ENCODE peak calls at places on chromosomes 12 and 14, in eight cellular contexts. M is tibial artery, U is aorta, L is neuronal stem cell, V is astrocyte, X is ovary, F is GM23248, J is cardiac muscle cell. W is an unnamed sample.

GRCh38 chr14:71228711-71229110 is 321.5 kb downstream of the PCNX1 start:
- DNase-seq in M (no peak), U (no peak), L (no peak), V (no peak), X (no peak), F (peak), J (peak), W (no peak)

GRCh38 chr14:22478670-22479069 is 110.4 kb downstream of the DAD1 start:
- DNase-seq in M (no peak), U (no peak), L (no peak), V (peak), X (peak), F (no peak), J (peak), W (no peak)

GRCh38 chr14:101072531-101072930 is 169.0 kb upstream of the RTL1 start:
- DNase-seq in M (peak), U (no peak), L (no peak), V (no peak), X (no peak), F (no peak), J (no peak), W (peak)

GRCh38 chr12:108355069-108355468 is 16.0 kb upstream of the CMKLR1 start:
- DNase-seq in M (no peak), U (no peak), L (no peak), V (no peak), X (no peak), F (no peak), J (no peak), W (no peak)

GRCh38 chr12:85029456-85029855 is 6.6 kb downstream of the TSPAN19 start:
- DNase-seq in M (no peak), U (no peak), L (no peak), V (no peak), X (no peak), F (peak), J (peak), W (no peak)

GRCh38 chr14:100286484-100287191 is 19.6 kb downstream of the SLC25A29 start:
- DNase-seq in M (no peak), U (peak), L (no peak), V (no peak), X (peak), F (no peak), J (no peak), W (no peak)

GRCh38 chr14:103597623-103598372 is 31.2 kb upstream of the KLC1 start:
- DNase-seq in M (peak), U (peak), L (no peak), V (peak), X (no peak), F (peak), J (peak), W (no peak)

GRCh38 chr14:86091811-86092210 is 561.9 kb downstream of the FLRT2 start:
- DNase-seq in M (no peak), U (no peak), L (no peak), V (no peak), X (no peak), F (no peak), J (no peak), W (no peak)

GRCh38 chr14:59492419-59492818 is 8.1 kb downstream of the JKAMP start:
- DNase-seq in M (no peak), U (no peak), L (no peak), V (no peak), X (no peak), F (no peak), J (no peak), W (no peak)

GRCh38 chr12:1946311-1946710 is 27.9 kb upstream of the CACNA2D4 start:
- DNase-seq in M (no peak), U (no peak), L (no peak), V (no peak), X (no peak), F (no peak), J (no peak), W (no peak)

GRCh38 chr12:109559601-109560000 is 13.7 kb downstream of the MMAB start:
- DNase-seq in M (no peak), U (no peak), L (no peak), V (no peak), X (no peak), F (no peak), J (no peak), W (no peak)

GRCh38 chr12:109558374-109559199 is 14.7 kb downstream of the MMAB start:
- DNase-seq in M (no peak), U (no peak), L (no peak), V (no peak), X (no peak), F (no peak), J (no peak), W (no peak)

GRCh38 chr12:109557809-109558208 is 15.5 kb downstream of the MMAB start:
- DNase-seq in M (no peak), U (no peak), L (no peak), V (no peak), X (no peak), F (no peak), J (no peak), W (no peak)

GRCh38 chr12:109560867-109561710 is 12.2 kb downstream of the MMAB start:
- DNase-seq in M (no peak), U (no peak), L (no peak), V (no peak), X (no peak), F (no peak), J (no peak), W (no peak)

DNA sequence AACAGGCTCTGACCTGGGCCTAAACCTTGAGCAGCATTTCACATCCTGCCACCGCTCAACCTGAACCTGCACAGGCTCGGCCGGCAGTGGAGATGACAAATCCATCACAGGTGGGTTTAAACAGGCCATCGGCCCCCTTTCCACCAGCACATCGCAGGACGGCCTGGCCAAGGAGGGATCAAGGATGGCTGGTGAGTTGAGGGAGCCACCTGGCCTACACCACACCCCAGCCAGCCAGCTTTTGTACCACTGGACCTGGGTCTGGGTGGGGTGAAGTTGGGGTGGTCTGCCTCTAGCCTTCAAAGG is 14.2 kb downstream of the MMAB start:
- DNase-seq in M (no peak), U (no peak), L (no peak), V (no peak), X (no peak), F (no peak), J (no peak), W (no peak)
- H3K27ac ChIP-seq in M (no peak), U (no peak), L (no peak), V (no peak), X (no peak), F (no peak), J (no peak), W (no peak)

GRCh38 chr14:69014829-69015259 is 35.7 kb upstream of the ACTN1 start:
- DNase-seq in M (no peak), U (no peak), L (no peak), V (peak), X (no peak), F (peak), J (no peak), W (no peak)
- H3K27ac ChIP-seq in M (no peak), U (no peak), L (no peak), V (no peak), X (no peak), F (no peak), J (peak), W (no peak)

GRCh38 chr12:70154960-70155589 is 88.2 kb upstream of the CNOT2 start:
- DNase-seq in M (no peak), U (no peak), L (peak), V (no peak), X (no peak), F (no peak), J (peak), W (no peak)

GRCh38 chr12:70149665-70150064 is 93.6 kb upstream of the CNOT2 start:
- DNase-seq in M (no peak), U (no peak), L (no peak), V (no peak), X (no peak), F (no peak), J (no peak), W (no peak)

GRCh38 chr12:70154087-70154486 is 89.1 kb upstream of the CNOT2 start:
- DNase-seq in M (no peak), U (no peak), L (no peak), V (no peak), X (no peak), F (peak), J (no peak), W (no peak)

GRCh38 chr12:70151993-70152392 is 91.2 kb upstream of the CNOT2 start:
- DNase-seq in M (no peak), U (no peak), L (no peak), V (no peak), X (no peak), F (no peak), J (no peak), W (no peak)

GRCh38 chr12:70150230-70150629 is 93.0 kb upstream of the CNOT2 start:
- DNase-seq in M (no peak), U (no peak), L (no peak), V (no peak), X (no peak), F (no peak), J (no peak), W (no peak)
- H3K27ac ChIP-seq in M (no peak), U (no peak), L (no peak), V (no peak), X (no peak), F (no peak), J (no peak), W (no peak)

DNA sequence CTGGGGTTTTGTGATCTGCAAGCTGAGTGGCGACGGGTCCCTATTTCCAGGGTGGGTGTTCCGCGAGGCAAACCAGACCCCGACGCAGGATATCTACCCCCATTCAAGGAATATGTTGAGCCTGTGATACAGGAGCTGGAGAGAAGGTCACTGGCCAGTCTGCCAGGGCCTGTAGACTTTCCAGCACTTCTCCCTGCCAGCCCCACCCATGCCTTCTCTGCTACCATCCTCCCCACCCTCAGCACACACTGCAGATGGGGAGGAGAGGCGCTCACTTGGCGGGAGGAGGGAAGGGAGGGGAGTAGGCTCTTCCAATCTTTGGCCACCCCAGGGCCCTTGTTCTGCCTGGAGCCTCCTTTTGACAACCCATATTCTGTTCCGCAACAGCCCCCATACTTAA is 102.5 kb upstream of the MAP1LC3B2 start:
- DNase-seq in M (no peak), U (peak), L (no peak), V (no peak), X (peak), F (peak), J (peak), W (no peak)
- H3K27ac ChIP-seq in M (peak), U (peak), L (no peak), V (peak), X (peak), F (peak), J (peak), W (peak)

GRCh38 chr14:98154254-98154653 is 1117.7 kb downstream of the BCL11B start:
- DNase-seq in M (no peak), U (no peak), L (no peak), V (no peak), X (no peak), F (no peak), J (no peak), W (no peak)
- H3K27ac ChIP-seq in M (no peak), U (no peak), L (no peak), V (no peak), X (no peak), F (no peak), J (no peak), W (no peak)

GRCh38 chr12:52251367-52252055 is 18.5 kb downstream of the KRT7 start:
- DNase-seq in M (no peak), U (no peak), L (no peak), V (no peak), X (no peak), F (no peak), J (no peak), W (no peak)
- H3K27ac ChIP-seq in M (no peak), U (no peak), L (no peak), V (no peak), X (no peak), F (no peak), J (no peak), W (no peak)

DNA sequence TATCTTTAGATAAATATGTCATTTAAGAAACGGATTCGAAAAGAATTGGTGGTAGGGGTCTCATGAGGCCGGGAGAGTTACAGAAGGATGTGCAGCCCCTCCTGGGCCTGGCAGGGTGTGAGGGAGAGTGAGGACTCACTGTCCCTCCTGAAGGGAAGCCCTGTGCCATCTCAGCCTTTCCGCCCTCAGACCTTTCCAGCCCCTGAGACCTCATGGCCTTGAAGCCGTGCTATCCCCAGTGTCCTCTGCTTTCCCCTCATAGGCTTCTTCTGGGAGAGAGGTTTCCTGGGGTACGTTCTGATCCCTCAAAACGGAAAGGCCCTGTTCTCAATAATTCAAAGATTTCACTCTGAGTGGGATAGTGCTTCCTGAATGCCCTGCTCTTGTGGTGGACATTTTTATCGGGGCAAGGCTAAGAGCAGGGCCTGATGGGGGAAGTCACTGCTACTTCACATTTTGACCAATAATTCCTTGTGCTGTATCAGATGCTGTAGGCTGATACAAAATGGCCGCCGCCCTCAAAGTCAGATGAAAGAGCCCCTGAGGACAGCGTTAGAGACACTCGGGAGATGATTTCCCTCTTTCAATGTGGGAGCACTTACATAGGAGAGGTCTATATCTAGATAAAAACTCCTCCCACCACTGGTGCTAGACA is 1.3 kb downstream of the CD4 start:
- DNase-seq in M (no peak), U (no peak), L (no peak), V (no peak), X (no peak), F (no peak), J (no peak), W (no peak)
- H3K27ac ChIP-seq in M (no peak), U (no peak), L (no peak), V (no peak), X (no peak), F (no peak), J (no peak), W (no peak)

W was measured in vagina.